ENCODE peak calls at places on chromosome 20, in five cellular contexts. One of them, this sample, is unnamed. For H3K4me1 and H3K36me3, the result is how much of the 10 kb centered on the place peaks cover.

GRCh38 chr20:50438986-50439407 is 71.2 kb upstream of the PTPN1 start:
- DNase-seq in body of pancreas: no peak
- DNase-seq in aorta: peak
- DNase-seq in endothelial cell of umbilical vein: no peak
- DNase-seq in mammary epithelial cell: peak
- DNase-seq in this sample: no peak

GRCh38 chr20:40698281-40698680 is 9.2 kb upstream of the MAFB start:
- DNase-seq in body of pancreas: no peak
- DNase-seq in aorta: no peak
- DNase-seq in endothelial cell of umbilical vein: no peak
- DNase-seq in mammary epithelial cell: no peak
- DNase-seq in this sample: no peak

GRCh38 chr20:14883324-14883723 is 545.9 kb upstream of the FLRT3 start:
- DNase-seq in endothelial cell of umbilical vein: no peak
- DNase-seq in aorta: no peak
- DNase-seq in body of pancreas: no peak
- DNase-seq in mammary epithelial cell: peak
- DNase-seq in this sample: no peak

GRCh38 chr20:58664883-58665282 is 13.8 kb downstream of the STX16 start:
- DNase-seq in aorta: no peak
- DNase-seq in body of pancreas: no peak
- DNase-seq in endothelial cell of umbilical vein: no peak
- DNase-seq in mammary epithelial cell: no peak
- DNase-seq in this sample: no peak

GRCh38 chr20:3080939-3081388 is 3.6 kb downstream of the AVP start:
- DNase-seq in mammary epithelial cell: no peak
- DNase-seq in endothelial cell of umbilical vein: peak
- DNase-seq in body of pancreas: peak
- DNase-seq in aorta: peak
- DNase-seq in this sample: no peak

GRCh38 chr20:5480824-5481600 is 164.3 kb upstream of the PROKR2 start:
- DNase-seq in aorta: no peak
- DNase-seq in endothelial cell of umbilical vein: no peak
- DNase-seq in mammary epithelial cell: no peak
- DNase-seq in body of pancreas: no peak
- DNase-seq in this sample: no peak

GRCh38 chr20:34705383-34706021 is 1.4 kb downstream of the TP53INP2 start:
- DNase-seq in body of pancreas: peak
- DNase-seq in aorta: no peak
- DNase-seq in mammary epithelial cell: peak
- DNase-seq in endothelial cell of umbilical vein: peak
- DNase-seq in this sample: no peak

GRCh38 chr20:45372646-45373352 is 5.3 kb downstream of the TP53TG5 start:
- DNase-seq in mammary epithelial cell: no peak
- DNase-seq in endothelial cell of umbilical vein: peak
- DNase-seq in body of pancreas: peak
- DNase-seq in aorta: peak
- DNase-seq in this sample: peak

DNA sequence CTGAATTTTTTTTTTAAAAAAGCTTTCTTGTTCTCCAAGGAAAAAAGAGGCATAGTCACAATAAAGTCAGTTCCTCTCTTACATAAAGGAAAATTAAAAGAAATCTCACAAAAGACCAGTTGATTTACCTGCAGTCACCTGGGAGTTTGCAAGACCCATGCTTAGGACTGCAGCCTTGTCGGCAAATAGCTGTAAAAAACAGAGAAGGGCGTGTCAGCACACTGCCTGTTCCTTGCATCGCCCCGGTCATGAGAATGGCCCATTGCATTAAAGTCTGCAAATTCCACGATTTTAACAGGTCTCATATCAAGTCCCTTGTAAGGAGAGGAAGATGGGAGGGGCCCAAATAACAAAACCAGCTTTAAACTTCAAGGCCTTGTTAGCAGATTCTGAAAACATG is 17.5 kb downstream of the JAG1 start:
- DNase-seq in body of pancreas: no peak
- DNase-seq in mammary epithelial cell: no peak
- DNase-seq in endothelial cell of umbilical vein: no peak
- DNase-seq in aorta: no peak
- DNase-seq in this sample: no peak
- H3K4me1 ChIP-seq in body of pancreas: half or more
- H3K4me1 ChIP-seq in mammary epithelial cell: under half
- H3K4me1 ChIP-seq in endothelial cell of umbilical vein: under half
- H3K4me1 ChIP-seq in aorta: under half
- H3K4me1 ChIP-seq in this sample: half or more

DNA sequence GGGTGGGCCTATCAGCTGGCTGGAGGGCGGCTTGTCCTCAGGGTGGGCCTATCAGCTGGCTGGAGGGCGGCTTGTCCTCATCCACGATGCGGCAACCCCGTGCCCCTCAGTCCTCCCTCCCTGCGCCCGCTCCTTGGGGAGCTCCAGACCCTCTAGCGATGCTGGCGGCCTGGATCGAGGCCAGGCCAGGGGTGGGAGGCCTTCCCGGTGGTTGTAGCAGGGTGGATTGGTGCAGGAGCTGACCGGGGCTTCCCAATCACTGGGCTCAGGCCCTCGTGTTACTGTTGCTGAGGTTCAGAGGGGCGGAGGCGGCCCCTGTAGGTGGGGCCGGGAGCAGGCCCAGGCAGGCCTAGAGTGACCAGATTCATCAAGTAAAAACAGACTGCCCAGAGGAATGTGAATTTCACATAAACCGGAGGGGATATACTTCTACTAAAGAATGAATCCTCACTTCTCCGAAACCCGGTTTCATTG is 8.8 kb downstream of the SLC17A9 start:
- DNase-seq in aorta: no peak
- DNase-seq in body of pancreas: no peak
- DNase-seq in mammary epithelial cell: peak
- DNase-seq in endothelial cell of umbilical vein: no peak
- DNase-seq in this sample: peak
- H3K36me3 ChIP-seq in aorta: under half
- H3K36me3 ChIP-seq in body of pancreas: under half
- H3K36me3 ChIP-seq in mammary epithelial cell: under half
- H3K36me3 ChIP-seq in endothelial cell of umbilical vein: under half
- H3K36me3 ChIP-seq in this sample: under half

GRCh38 chr20:13873814-13874213 is 89.0 kb downstream of the NDUFAF5 start:
- DNase-seq in endothelial cell of umbilical vein: no peak
- DNase-seq in mammary epithelial cell: no peak
- DNase-seq in aorta: no peak
- DNase-seq in body of pancreas: no peak
- DNase-seq in this sample: peak
- H3K27ac ChIP-seq in endothelial cell of umbilical vein: no peak
- H3K27ac ChIP-seq in mammary epithelial cell: no peak
- H3K27ac ChIP-seq in aorta: no peak
- H3K27ac ChIP-seq in body of pancreas: no peak
- H3K27ac ChIP-seq in this sample: no peak

DNA sequence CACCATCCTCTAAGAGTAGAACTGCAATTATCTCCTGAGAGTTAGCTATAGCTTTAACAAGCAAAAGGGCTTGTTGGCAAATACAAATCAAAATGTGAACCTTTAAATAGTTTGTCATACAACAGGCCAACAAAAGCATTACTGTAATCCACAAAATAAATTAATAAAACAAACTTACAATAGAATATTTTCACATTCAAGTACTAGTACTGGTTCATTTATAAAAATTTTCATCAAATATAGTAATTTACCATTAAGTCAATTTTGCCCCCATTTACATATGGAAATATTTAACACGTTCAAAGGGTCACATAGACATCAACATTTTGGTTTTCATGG is 9.4 kb downstream of the RBM39 start:
- DNase-seq in aorta: no peak
- DNase-seq in body of pancreas: no peak
- DNase-seq in mammary epithelial cell: no peak
- DNase-seq in endothelial cell of umbilical vein: no peak
- DNase-seq in this sample: no peak
- H3K4me1 ChIP-seq in aorta: under half
- H3K4me1 ChIP-seq in body of pancreas: half or more
- H3K4me1 ChIP-seq in mammary epithelial cell: under half
- H3K4me1 ChIP-seq in endothelial cell of umbilical vein: under half
- H3K4me1 ChIP-seq in this sample: under half

DNA sequence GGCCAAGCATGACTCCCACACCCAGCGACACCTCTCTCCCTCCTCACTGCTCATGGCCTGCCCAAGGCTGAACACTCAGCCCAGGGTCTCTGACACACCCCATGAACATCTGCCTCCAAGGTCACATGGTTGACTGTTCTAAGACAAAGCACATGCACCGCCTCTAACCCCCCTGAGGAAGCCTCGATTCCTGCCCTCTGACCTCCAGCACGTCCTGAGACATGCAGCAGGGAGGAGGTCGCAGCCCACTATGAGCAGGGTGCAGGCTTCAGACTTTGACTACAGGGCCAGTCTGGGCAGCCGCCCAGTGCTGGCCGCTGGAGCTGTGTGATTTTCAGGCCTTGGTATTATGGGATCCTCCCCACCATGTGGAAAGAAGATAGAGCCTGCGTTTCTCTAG is 46.2 kb downstream of the RRBP1 start:
- DNase-seq in endothelial cell of umbilical vein: no peak
- DNase-seq in mammary epithelial cell: no peak
- DNase-seq in aorta: no peak
- DNase-seq in body of pancreas: no peak
- DNase-seq in this sample: no peak
- H3K36me3 ChIP-seq in endothelial cell of umbilical vein: half or more
- H3K36me3 ChIP-seq in mammary epithelial cell: under half
- H3K36me3 ChIP-seq in aorta: under half
- H3K36me3 ChIP-seq in body of pancreas: half or more
- H3K36me3 ChIP-seq in this sample: under half

GRCh38 chr20:1491891-1492642 is 847 bp upstream of the SIRPB2 start:
- DNase-seq in endothelial cell of umbilical vein: peak
- DNase-seq in mammary epithelial cell: no peak
- DNase-seq in aorta: no peak
- DNase-seq in body of pancreas: no peak
- DNase-seq in this sample: no peak

GRCh38 chr20:1489328-1489727 is 1.9 kb downstream of the SIRPB2 start:
- DNase-seq in mammary epithelial cell: no peak
- DNase-seq in aorta: no peak
- DNase-seq in body of pancreas: no peak
- DNase-seq in endothelial cell of umbilical vein: no peak
- DNase-seq in this sample: no peak

GRCh38 chr20:1490643-1491042 is 577 bp downstream of the SIRPB2 start:
- DNase-seq in endothelial cell of umbilical vein: no peak
- DNase-seq in aorta: no peak
- DNase-seq in mammary epithelial cell: no peak
- DNase-seq in body of pancreas: no peak
- DNase-seq in this sample: no peak

GRCh38 chr20:1491281-1491840 is at the start of gene SIRPB2:
- DNase-seq in mammary epithelial cell: no peak
- DNase-seq in body of pancreas: no peak
- DNase-seq in endothelial cell of umbilical vein: peak
- DNase-seq in aorta: no peak
- DNase-seq in this sample: no peak

DNA sequence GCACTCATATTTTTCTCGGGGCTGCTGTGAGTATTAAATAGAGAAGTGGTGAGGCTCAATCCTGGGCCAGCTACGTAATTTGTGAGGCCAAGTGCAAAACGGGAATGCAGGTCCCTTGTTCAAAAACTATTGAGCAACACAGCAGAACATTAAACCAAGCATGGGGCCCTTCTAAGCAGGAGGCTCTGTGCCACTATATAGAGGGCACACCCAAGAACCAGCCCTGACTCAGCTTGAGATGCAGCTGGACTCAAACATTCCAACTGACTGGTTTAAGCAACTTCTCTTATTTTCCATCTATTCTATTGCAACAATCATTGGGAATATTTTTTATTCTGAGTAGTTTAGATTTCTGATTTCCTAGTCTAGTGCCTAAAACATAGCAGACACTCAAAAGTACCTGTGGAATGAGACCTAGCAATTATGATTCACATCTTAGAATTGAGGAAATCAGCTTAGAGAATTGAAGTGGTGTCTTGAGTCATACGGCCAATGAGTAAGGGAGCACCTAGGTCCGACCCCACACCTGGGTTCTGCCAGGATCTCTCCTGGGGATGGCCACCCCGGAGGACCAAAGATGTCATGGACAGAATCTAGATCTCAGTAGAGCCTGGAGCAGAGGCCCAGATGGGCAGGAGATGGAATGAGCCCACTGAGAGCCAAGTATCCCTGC is 1.3 kb downstream of the SIRPB2 start:
- DNase-seq in mammary epithelial cell: peak
- DNase-seq in body of pancreas: no peak
- DNase-seq in aorta: no peak
- DNase-seq in endothelial cell of umbilical vein: peak
- DNase-seq in this sample: no peak
- H3K27ac ChIP-seq in mammary epithelial cell: peak
- H3K27ac ChIP-seq in body of pancreas: no peak
- H3K27ac ChIP-seq in aorta: no peak
- H3K27ac ChIP-seq in endothelial cell of umbilical vein: peak
- H3K27ac ChIP-seq in this sample: no peak